ENCODE peak calls at places on chromosomes 16 and 17, in nine cellular contexts. D, E, C, U, R, F, W, Z and K are unnamed samples.

GRCh38 chr17:70968302-70968701 is 799.0 kb downstream of the KCNJ2 start:
- DNase-seq in D (no peak), E (no peak), C (no peak), U (no peak), R (peak; percentile 64), F (no peak), W (no peak), Z (no peak), K (no peak)

GRCh38 chr16:83965444-83966152 is 2.4 kb upstream of the NECAB2 start:
- DNase-seq in D (no peak), E (no peak), C (no peak), U (no peak), R (no peak), F (peak; percentile 69), W (no peak), Z (peak; percentile 45), K (no peak)

GRCh38 chr17:76940293-76940692 is 72.1 kb downstream of the MGAT5B start:
- DNase-seq in D (no peak), E (no peak), C (no peak), U (no peak), R (no peak), F (no peak), W (no peak), Z (no peak), K (no peak)

GRCh38 chr17:33126086-33126485 is 134.4 kb downstream of the SPACA3 start:
- DNase-seq in D (no peak), E (no peak), C (no peak), U (no peak), R (no peak), F (no peak), W (no peak), Z (no peak), K (peak; percentile 15)

GRCh38 chr16:23863511-23864422 is 28.0 kb downstream of the PRKCB start:
- DNase-seq in D (no peak), E (no peak), C (no peak), U (no peak), R (no peak), F (no peak), W (no peak), Z (no peak), K (no peak)

GRCh38 chr17:6070895-6071511 is 824 bp downstream of the WSCD1 start:
- DNase-seq in D (peak; percentile 64), E (no peak), C (peak; percentile 48), U (no peak), R (no peak), F (peak; percentile 74), W (peak; percentile 45), Z (no peak), K (no peak)

GRCh38 chr16:55912022-55912421 is 36.8 kb upstream of the CES5A start:
- DNase-seq in D (peak; percentile 31), E (no peak), C (no peak), U (no peak), R (no peak), F (no peak), W (no peak), Z (no peak), K (no peak)

GRCh38 chr17:49455226-49455968 is 39.7 kb upstream of the NGFR start:
- DNase-seq in D (no peak), E (no peak), C (no peak), U (no peak), R (no peak), F (no peak), W (no peak), Z (no peak), K (no peak)

GRCh38 chr16:2471016-2471652 is at the start of gene NTN3:
- DNase-seq in D (peak; percentile 78), E (no peak), C (peak; percentile 88), U (no peak), R (no peak), F (peak; percentile 82), W (no peak), Z (no peak), K (no peak)

GRCh38 chr16:12255919-12256665 is 279.6 kb downstream of the SNX29 start:
- DNase-seq in D (no peak), E (no peak), C (no peak), U (no peak), R (no peak), F (no peak), W (no peak), Z (no peak), K (no peak)

GRCh38 chr16:56331399-56331798 is 93.9 kb downstream of the AMFR start:
- DNase-seq in D (no peak), E (no peak), C (no peak), U (no peak), R (no peak), F (no peak), W (no peak), Z (no peak), K (no peak)

GRCh38 chr16:7651803-7652570 is 319.3 kb downstream of the RBFOX1 start:
- DNase-seq in D (no peak), E (no peak), C (peak; percentile 9), U (no peak), R (no peak), F (no peak), W (no peak), Z (no peak), K (no peak)

DNA sequence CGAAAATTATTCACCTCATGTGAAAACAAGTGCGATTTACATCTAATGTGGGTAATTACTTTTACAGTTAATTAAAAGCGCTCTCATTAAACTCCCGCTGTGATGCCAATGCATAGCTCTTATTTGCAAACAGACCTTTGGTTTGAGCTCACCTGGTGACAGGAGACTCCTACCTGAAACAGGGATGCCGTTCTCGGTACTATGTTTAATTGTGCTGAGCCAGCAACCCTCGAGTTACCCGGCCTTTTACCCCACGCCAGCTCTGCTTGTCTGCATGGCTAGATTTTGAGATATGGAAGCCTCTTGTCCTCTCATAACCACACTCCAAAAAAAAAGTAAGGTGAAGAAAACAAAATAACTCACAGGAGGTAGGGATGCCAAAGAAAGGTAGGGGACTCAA is 690.4 kb upstream of the RBFOX1 start:
- DNase-seq in D (no peak), E (no peak), C (no peak), U (no peak), R (no peak), F (no peak), W (no peak), Z (no peak), K (no peak)
- H3K4me3 ChIP-seq in D (no peak overlapping the region), E (no peak overlapping the region), C (peak overlapping the region; percentile 11), U (no peak overlapping the region), R (no peak overlapping the region), F (no peak overlapping the region), W (no peak overlapping the region), Z (no peak overlapping the region), K (no peak overlapping the region)

DNA sequence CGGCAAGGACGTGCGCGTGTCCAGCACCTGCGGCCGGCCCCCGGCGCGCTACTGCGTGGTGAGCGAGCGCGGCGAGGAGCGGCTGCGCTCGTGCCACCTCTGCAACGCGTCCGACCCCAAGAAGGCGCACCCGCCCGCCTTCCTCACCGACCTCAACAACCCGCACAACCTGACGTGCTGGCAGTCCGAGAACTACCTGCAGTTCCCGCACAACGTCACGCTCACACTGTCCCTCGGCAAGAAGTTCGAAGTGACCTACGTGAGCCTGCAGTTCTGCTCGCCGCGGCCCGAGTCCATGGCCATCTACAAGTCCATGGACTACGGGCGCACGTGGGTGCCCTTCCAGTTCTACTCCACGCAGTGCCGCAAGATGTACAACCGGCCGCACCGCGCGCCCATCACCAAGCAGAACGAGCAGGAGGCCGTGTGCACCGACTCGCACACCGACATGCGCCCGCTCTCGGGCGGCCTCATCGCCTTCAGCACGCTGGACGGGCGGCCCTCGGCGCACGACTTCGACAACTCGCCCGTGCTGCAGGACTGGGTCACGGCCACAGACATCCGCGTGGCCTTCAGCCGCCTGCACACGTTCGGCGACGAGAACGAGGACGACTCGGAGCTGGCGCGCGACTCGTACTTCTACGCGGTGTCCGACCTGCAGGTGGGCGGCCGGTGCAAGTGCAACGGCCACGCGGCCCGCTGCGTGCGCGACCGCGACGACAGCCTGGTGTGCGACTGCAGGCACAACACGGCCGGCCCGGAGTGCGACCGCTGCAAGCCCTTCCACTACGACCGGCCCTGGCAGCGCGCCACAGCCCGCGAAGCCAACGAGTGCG is 1.5 kb downstream of the NTN1 start:
- DNase-seq in D (peak; percentile 60), E (no peak), C (peak; percentile 68), U (no peak), R (no peak), F (peak; percentile 82), W (peak; percentile 28), Z (no peak), K (no peak)
- H3K27me3 ChIP-seq in D (peaks cover 98% of the 10 kb centered on the region), E (no peaks in the 10 kb centered on the region), C (peaks cover 100% of the 10 kb centered on the region), U (no peaks in the 10 kb centered on the region), R (peaks cover 44% of the 10 kb centered on the region), F (no peaks in the 10 kb centered on the region), W (peaks cover 54% of the 10 kb centered on the region), Z (peaks cover 76% of the 10 kb centered on the region), K (no peaks in the 10 kb centered on the region)

GRCh38 chr17:4438162-4438944 is 4.6 kb downstream of the SPNS3 start:
- DNase-seq in D (no peak), E (no peak), C (no peak), U (no peak), R (no peak), F (peak; percentile 12), W (no peak), Z (no peak), K (no peak)

GRCh38 chr17:4436846-4437245 is 3.1 kb downstream of the SPNS3 start:
- DNase-seq in D (no peak), E (no peak), C (no peak), U (no peak), R (no peak), F (peak; percentile 35), W (no peak), Z (no peak), K (no peak)

GRCh38 chr17:4436381-4436780 is 2.6 kb downstream of the SPNS3 start:
- DNase-seq in D (no peak), E (no peak), C (no peak), U (no peak), R (no peak), F (peak; percentile 1), W (no peak), Z (no peak), K (no peak)

DNA sequence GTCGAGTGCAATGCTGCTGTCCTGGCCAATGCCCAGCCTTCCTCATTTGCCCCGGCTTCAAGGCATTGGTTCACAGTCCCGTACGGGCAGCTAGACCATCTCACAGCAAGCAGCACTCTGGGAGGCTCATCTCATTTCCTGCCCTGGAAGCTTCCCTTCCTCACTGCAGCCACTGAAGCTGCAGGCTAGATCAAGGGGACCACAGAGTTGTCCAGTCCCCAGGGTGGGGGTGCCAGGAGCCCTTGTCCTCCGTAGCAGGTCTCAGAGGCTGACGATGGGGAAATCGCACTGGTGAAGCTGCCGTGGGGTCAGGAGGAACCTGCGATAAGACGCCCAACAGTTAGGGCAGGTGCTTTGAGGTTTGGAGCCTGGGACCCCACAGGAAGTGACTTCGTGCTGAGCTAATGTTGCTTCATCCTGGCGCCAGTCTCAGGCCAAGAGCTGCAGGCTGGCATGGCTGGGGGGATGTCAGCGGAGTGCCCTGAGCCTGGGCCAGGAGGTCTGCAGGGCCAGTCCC is at the start of gene SPNS3:
- DNase-seq in D (no peak), E (no peak), C (no peak), U (no peak), R (no peak), F (no peak), W (no peak), Z (no peak), K (no peak)
- H3K4me3 ChIP-seq in D (no peak within 1 kb of the TSS), E (no peak within 1 kb of the TSS), C (no peak within 1 kb of the TSS), U (no peak within 1 kb of the TSS), R (no peak within 1 kb of the TSS), F (no peak within 1 kb of the TSS), W (no peak within 1 kb of the TSS), Z (no peak within 1 kb of the TSS), K (no peak within 1 kb of the TSS)

GRCh38 chr16:17998550-17998949 is 338.0 kb downstream of the NPIPA8 start:
- DNase-seq in D (no peak), E (no peak), C (no peak), U (no peak), R (no peak), F (no peak), W (no peak), Z (no peak), K (no peak)

GRCh38 chr16:18003033-18003432 is 333.5 kb downstream of the NPIPA8 start:
- DNase-seq in D (no peak), E (no peak), C (no peak), U (no peak), R (no peak), F (no peak), W (no peak), Z (no peak), K (no peak)
- H3K27me3 ChIP-seq in D (no peaks in the 10 kb centered on the region), E (no peaks in the 10 kb centered on the region), C (no peaks in the 10 kb centered on the region), U (no peaks in the 10 kb centered on the region), R (no peaks in the 10 kb centered on the region), F (no peaks in the 10 kb centered on the region), W (no peaks in the 10 kb centered on the region), Z (no peaks in the 10 kb centered on the region), K (no peaks in the 10 kb centered on the region)